ENCODE peak calls at places on chromosomes 2 and 18, in seven cellular contexts. P is omental fat pad; D is stimulated activated naive CD8-positive, alpha-beta T cell treated with anti-CD3 and anti-CD28 coated beads, Interleukin-15, Interleukin-2, amounts not matched to agents 100 U/mL and 50 U/mL, for 24 hours; E is activated CD4-positive, alpha-beta T cell treated with anti-CD3 and anti-CD28 coated beads for 36 hours; F is activated CD8-positive, alpha-beta T cell treated with anti-CD3 and anti-CD28 coated beads, Interleukin-2, amount 10 ng/mL, durations not matched to agents 7 days and 5 days; I is esophagus mucosa; B is psoas muscle. C is an unnamed sample.

GRCh38 chr2:232568161-232568560 is 17.7 kb downstream of the EIF4E2 start:
- ATAC-seq in P (peak; percentile 63), D (no peak), E (no peak), F (no peak), I (peak; percentile 86), B (peak; percentile 80), C (no peak)

GRCh38 chr2:226981731-226982373 is 146.0 kb downstream of the RHBDD1 start:
- ATAC-seq in P (no peak), D (no peak), E (no peak), F (no peak), I (peak; percentile 75), B (no peak), C (no peak)

GRCh38 chr2:195337597-195337996 is 319.4 kb upstream of the SLC39A10 start:
- ATAC-seq in P (no peak), D (no peak), E (no peak), F (no peak), I (no peak), B (no peak), C (no peak)

GRCh38 chr2:16186661-16187516 is 246.5 kb downstream of the MYCN start:
- ATAC-seq in P (no peak), D (no peak), E (no peak), F (no peak), I (no peak), B (no peak), C (no peak)

GRCh38 chr2:217331577-217332139 is 471.8 kb upstream of the TNP1 start:
- ATAC-seq in P (peak; percentile 80), D (no peak), E (no peak), F (no peak), I (peak; percentile 44), B (peak; percentile 42), C (peak; percentile 76)

GRCh38 chr2:210577263-210578071 is 21.1 kb downstream of the CPS1 start:
- ATAC-seq in P (peak; percentile 37), D (no peak), E (no peak), F (peak; percentile 49), I (no peak), B (no peak), C (no peak)

GRCh38 chr2:212537311-212538155 is 1.1 kb downstream of the ERBB4 start:
- ATAC-seq in P (peak; percentile 35), D (peak; percentile 40), E (no peak), F (peak; percentile 57), I (peak; percentile 42), B (peak; percentile 81), C (peak; percentile 27)

GRCh38 chr18:44541159-44541558 is 139.5 kb upstream of the SETBP1 start:
- ATAC-seq in P (no peak), D (no peak), E (no peak), F (no peak), I (no peak), B (no peak), C (peak; percentile 74)

GRCh38 chr2:73749314-73749713 is 12.2 kb upstream of the TPRKB start:
- ATAC-seq in P (no peak), D (no peak), E (no peak), F (no peak), I (no peak), B (no peak), C (no peak)

C was measured in gastroesophageal sphincter.